ENCODE peak calls at places on chromosome 3, in four cellular contexts. One of them, this sample, is unnamed.

GRCh38 chr3:43893721-43894120 is 203.0 kb downstream of the ABHD5 start:
- DNase-seq in ovary: no peak
- DNase-seq in B cell: no peak
- DNase-seq in hippocampal formation: no peak
- DNase-seq in this sample: no peak

GRCh38 chr3:172892158-172892557 is 141.6 kb downstream of the ECT2 start:
- DNase-seq in ovary: no peak
- DNase-seq in B cell: no peak
- DNase-seq in hippocampal formation: no peak
- DNase-seq in this sample: no peak

GRCh38 chr3:158103956-158104338 is 2.3 kb downstream of the SHOX2 start:
- DNase-seq in ovary: no peak
- DNase-seq in B cell: no peak
- DNase-seq in hippocampal formation: no peak
- DNase-seq in this sample: no peak

GRCh38 chr3:166425021-166425420 is 587.8 kb upstream of the BCHE start:
- DNase-seq in ovary: no peak
- DNase-seq in B cell: no peak
- DNase-seq in hippocampal formation: no peak
- DNase-seq in this sample: no peak

GRCh38 chr3:158532099-158532734 is 38.8 kb upstream of the MLF1 start:
- DNase-seq in ovary: no peak
- DNase-seq in B cell: no peak
- DNase-seq in hippocampal formation: peak
- DNase-seq in this sample: no peak

GRCh38 chr3:26840272-26840870 is 217.8 kb downstream of the LRRC3B start:
- DNase-seq in ovary: no peak
- DNase-seq in B cell: no peak
- DNase-seq in hippocampal formation: no peak
- DNase-seq in this sample: no peak

GRCh38 chr3:123301331-123302184 is 99.8 kb downstream of the SEC22A start:
- DNase-seq in ovary: no peak
- DNase-seq in B cell: no peak
- DNase-seq in hippocampal formation: no peak
- DNase-seq in this sample: no peak

GRCh38 chr3:40309925-40310635 is 573 bp downstream of the EIF1B start:
- DNase-seq in ovary: peak
- DNase-seq in B cell: peak
- DNase-seq in hippocampal formation: peak
- DNase-seq in this sample: peak

GRCh38 chr3:122055215-122055614 is at the start of gene CD86:
- DNase-seq in ovary: no peak
- DNase-seq in B cell: peak
- DNase-seq in hippocampal formation: peak
- DNase-seq in this sample: peak

GRCh38 chr3:42704136-42704841 is 1.7 kb upstream of the HHATL start:
- DNase-seq in ovary: no peak
- DNase-seq in B cell: no peak
- DNase-seq in hippocampal formation: no peak
- DNase-seq in this sample: no peak

GRCh38 chr3:107855710-107856109 is 235.1 kb downstream of the CD47 start:
- DNase-seq in ovary: no peak
- DNase-seq in B cell: no peak
- DNase-seq in hippocampal formation: no peak
- DNase-seq in this sample: no peak

GRCh38 chr3:34377961-34378360 is 579.5 kb downstream of the PDCD6IP start:
- DNase-seq in ovary: no peak
- DNase-seq in B cell: no peak
- DNase-seq in hippocampal formation: no peak
- DNase-seq in this sample: no peak